ENCODE peak calls at places on chromosomes 13 and 19, in five cellular contexts. R, N, H, T and F are unnamed samples.

GRCh38 chr19:2168619-2169424 is 5.1 kb downstream of the DOT1L start:
- DNase-seq in R (peak), N (peak), H (peak), T (peak), F (no peak)

GRCh38 chr19:15613338-15613737 is 1.7 kb upstream of the CYP4F8 start:
- DNase-seq in R (no peak), N (no peak), H (no peak), T (no peak), F (no peak)

GRCh38 chr19:36805364-36805763 is 32.8 kb upstream of the ZNF850 start:
- DNase-seq in R (no peak), N (no peak), H (no peak), T (no peak), F (no peak)

GRCh38 chr19:16496613-16496983 is 404 bp downstream of the C19orf44 start:
- DNase-seq in R (peak), N (no peak), H (peak), T (no peak), F (no peak)

GRCh38 chr13:73850104-73850898 is 283.9 kb downstream of the KLF12 start:
- DNase-seq in R (no peak), N (no peak), H (no peak), T (no peak), F (no peak)

GRCh38 chr19:29539668-29540067 is 13.9 kb downstream of the VSTM2B start:
- DNase-seq in R (peak), N (no peak), H (no peak), T (no peak), F (no peak)

GRCh38 chr19:53883231-53883661 is 1.2 kb downstream of the PRKCG start:
- DNase-seq in R (no peak), N (no peak), H (no peak), T (no peak), F (no peak)

GRCh38 chr13:74258951-74259350 is 124.7 kb upstream of the KLF12 start:
- DNase-seq in R (no peak), N (no peak), H (no peak), T (no peak), F (no peak)

GRCh38 chr19:42207767-42208259 is 9.7 kb downstream of the DEDD2 start:
- DNase-seq in R (no peak), N (no peak), H (no peak), T (no peak), F (no peak)

GRCh38 chr13:46475586-46475991 is 77.4 kb upstream of the LRCH1 start:
- DNase-seq in R (no peak), N (no peak), H (no peak), T (no peak), F (no peak)

GRCh38 chr13:30698023-30698422 is 37.3 kb upstream of the ALOX5AP start:
- DNase-seq in R (no peak), N (no peak), H (no peak), T (peak), F (no peak)

GRCh38 chr13:29487466-29488454 is 107.7 kb downstream of the SLC7A1 start:
- DNase-seq in R (no peak), N (no peak), H (no peak), T (no peak), F (no peak)

GRCh38 chr19:19205416-19206410 is 2.5 kb upstream of the NR2C2AP start:
- DNase-seq in R (no peak), N (no peak), H (no peak), T (no peak), F (no peak)

GRCh38 chr13:101152184-101152583 is 264.1 kb downstream of the NALCN start:
- DNase-seq in R (no peak), N (no peak), H (no peak), T (no peak), F (no peak)

DNA sequence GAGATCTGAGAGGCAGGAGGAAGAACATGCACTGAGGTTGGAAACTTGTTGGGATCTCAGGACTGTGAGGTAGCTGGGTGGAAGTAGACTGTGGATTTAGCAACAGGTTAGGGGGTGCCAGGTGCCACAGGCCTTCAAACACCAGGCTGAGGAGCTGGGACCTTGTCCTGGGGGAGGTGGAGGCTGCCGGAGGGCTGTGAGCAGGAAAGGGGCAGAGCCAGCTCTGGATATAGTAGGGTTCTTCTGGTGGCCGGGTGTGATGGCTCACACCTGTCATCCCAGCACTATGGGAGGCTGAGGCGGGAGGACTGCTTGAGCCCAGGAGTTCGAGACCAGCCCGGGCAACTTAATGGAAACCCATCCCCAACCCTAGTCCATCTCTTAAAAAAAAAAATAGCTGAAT is 3.1 kb downstream of the FUZ start:
- DNase-seq in R (no peak), N (no peak), H (no peak), T (no peak), F (no peak)
- H3K4me3 ChIP-seq in R (peak), N (peak), H (peak), T (peak), F (no peak)

DNA sequence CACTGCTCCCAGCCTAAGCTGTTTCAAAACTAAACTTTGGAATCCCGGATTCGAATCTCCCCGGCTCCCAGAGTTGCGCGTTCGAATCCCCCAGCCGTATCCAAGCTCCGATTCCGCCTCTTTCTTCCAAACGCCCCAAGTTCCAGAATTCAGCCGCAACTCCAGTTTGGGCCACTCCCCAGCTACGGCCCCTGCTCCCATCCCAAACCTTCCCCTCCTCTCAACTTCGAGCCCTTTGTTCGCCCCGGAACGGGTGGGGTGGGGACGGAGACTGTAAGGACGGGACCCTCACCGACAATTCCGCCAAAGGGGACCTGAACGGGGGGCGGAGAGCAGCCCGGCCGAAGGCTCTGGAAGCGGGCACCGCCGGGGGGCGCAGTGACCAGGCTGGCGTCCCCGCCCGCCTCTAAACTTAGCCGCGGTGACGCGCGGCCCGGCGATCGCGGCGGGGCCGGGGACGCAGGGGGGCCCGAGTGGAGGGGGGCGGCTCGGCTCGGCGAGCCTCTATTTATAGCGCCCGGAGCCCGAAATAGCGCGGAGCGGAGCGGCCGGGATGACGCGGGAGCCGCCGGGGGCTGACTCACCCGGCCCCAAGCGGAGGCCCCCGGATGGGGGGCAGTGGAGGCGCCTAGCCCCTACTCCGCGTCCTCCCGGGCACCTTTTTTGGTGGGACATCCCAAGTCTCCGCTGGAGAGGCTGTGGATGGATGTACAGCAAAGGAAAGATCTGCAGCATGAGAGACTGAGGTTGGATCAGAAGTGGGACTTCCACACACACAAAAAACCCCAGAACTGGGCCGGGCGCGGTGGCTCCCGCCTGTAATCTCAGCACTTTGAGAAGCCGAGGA is 4.9 kb upstream of the ERCC1 start:
- DNase-seq in R (peak), N (no peak), H (peak), T (peak), F (no peak)
- TF ChIP-seq POLR2AphosphoS5 in R (peak), N (no peak), H (no peak), T (no peak), F (no peak)

GRCh38 chr13:50420720-50421456 is 405.6 kb downstream of the KCNRG start:
- DNase-seq in R (no peak), N (no peak), H (no peak), T (no peak), F (no peak)
- H3K27ac ChIP-seq in R (no peak), N (no peak), H (no peak), T (peak), F (no peak)

GRCh38 chr19:48203794-48204628 is 33.5 kb downstream of the ZSWIM9 start:
- DNase-seq in R (peak), N (peak), H (peak), T (peak), F (peak)

GRCh38 chr19:48206402-48207093 is 36.1 kb downstream of the ZSWIM9 start:
- DNase-seq in R (no peak), N (no peak), H (no peak), T (no peak), F (no peak)

GRCh38 chr19:48203227-48203793 is 32.8 kb downstream of the ZSWIM9 start:
- DNase-seq in R (no peak), N (peak), H (no peak), T (no peak), F (no peak)
- H3K4me3 ChIP-seq in R (peak), N (peak), H (peak), T (peak), F (peak)

DNA sequence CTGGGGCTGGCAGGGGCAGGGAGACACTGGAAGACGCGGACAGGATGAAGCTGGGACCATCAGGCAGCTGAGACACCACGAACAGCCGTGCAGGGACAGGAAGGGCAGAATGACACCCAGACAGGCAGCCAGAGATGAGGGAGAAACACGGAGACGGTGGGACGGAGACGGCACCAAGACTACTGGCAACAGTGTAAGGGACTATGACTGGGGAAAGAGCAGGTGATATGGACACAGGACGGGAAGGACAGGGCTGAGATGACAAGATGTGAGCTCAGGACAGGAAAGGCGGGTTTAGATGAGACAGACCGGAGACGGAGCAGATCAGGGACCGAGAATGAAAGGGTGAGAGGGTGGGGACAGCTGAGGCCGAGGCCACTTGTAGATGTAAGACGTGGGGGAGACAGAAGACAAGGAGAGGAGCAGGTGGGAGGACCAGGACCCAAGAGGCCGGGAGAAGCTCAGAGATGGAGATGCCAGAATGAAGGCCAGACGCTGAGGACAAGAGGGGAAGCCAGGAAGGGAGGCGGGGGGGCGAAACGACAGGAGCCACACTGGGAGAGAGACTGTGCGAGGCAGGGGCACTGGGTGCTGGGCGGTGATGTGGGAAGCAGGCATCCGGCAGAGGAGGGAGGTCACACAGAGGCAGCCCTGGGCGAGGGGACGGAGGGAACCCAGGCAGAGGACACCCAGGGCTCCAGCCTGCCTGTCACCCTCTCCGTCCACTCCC is 17.5 kb upstream of the EHD2 start:
- DNase-seq in R (no peak), N (no peak), H (no peak), T (no peak), F (no peak)
- TF ChIP-seq POLR2AphosphoS5 in R (no peak), N (no peak), H (no peak), T (no peak), F (no peak)

GRCh38 chr19:32652893-32653625 is 21.9 kb downstream of the ANKRD27 start:
- DNase-seq in R (peak), N (no peak), H (peak), T (peak), F (no peak)
- H3K27ac ChIP-seq in R (peak), N (no peak), H (peak), T (no peak), F (peak)

GRCh38 chr19:48588670-48589399 is 17.7 kb upstream of the SPACA4 start:
- DNase-seq in R (peak), N (peak), H (peak), T (peak), F (no peak)
- H3K4me3 ChIP-seq in R (peak), N (peak), H (peak), T (peak), F (peak)

GRCh38 chr19:10421981-10422461 is 1.7 kb downstream of the PDE4A start:
- DNase-seq in R (no peak), N (no peak), H (no peak), T (no peak), F (no peak)

GRCh38 chr19:10419646-10420443 is 493 bp upstream of the PDE4A start:
- DNase-seq in R (no peak), N (peak), H (no peak), T (peak), F (peak)

GRCh38 chr19:10419200-10419645 is 1.1 kb upstream of the PDE4A start:
- DNase-seq in R (no peak), N (no peak), H (no peak), T (peak), F (no peak)

GRCh38 chr19:10421240-10421948 is 1.1 kb downstream of the PDE4A start:
- DNase-seq in R (no peak), N (no peak), H (no peak), T (no peak), F (no peak)

DNA sequence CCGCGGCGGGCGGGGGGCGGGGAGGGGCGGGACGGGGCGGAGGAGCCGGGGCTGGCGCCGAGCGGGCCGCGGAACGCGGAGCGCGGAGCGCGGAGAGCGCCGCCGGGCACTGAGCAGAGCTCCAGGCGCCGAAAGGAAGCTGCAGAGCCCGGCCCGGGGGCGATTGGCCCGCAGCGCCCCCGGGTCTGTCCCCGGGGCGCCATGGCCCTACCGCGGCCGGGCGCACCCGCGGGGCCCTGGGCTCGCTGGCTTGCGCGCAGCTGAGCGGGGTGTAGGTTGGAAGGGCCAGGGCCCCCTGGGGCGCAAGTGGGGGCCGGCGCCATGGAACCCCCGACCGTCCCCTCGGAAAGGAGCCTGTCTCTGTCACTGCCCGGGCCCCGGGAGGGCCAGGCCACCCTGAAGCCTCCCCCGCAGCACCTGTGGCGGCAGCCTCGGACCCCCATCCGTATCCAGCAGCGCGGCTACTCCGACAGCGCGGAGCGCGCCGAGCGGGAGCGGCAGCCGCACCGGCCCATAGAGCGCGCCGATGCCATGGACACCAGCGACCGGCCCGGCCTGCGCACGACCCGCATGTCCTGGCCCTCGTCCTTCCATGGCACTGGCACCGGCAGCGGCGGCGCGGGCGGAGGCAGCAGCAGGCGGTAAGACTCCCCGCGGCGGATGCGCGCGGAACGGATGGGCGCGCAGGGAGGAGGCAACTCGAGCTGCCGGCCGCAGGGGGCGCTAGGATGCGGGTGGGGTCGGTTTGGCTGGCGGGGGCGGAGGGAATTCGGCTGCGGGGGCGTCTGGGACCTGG is at the start of gene PDE4A:
- DNase-seq in R (no peak), N (no peak), H (no peak), T (peak), F (no peak)
- TF ChIP-seq POLR2AphosphoS5 in R (no peak), N (no peak), H (no peak), T (no peak), F (no peak)